ENCODE peak calls at places on chromosome 22, in eight cellular contexts. M is mucosa of descending colon; E is naive thymus-derived CD4-positive, alpha-beta T cell; A is esophagus squamous epithelium; P is lung; J is aorta; N is A549; V is MM.1S. U is an unnamed sample.

GRCh38 chr22:17703811-17704210 is 65.3 kb downstream of the BCL2L13 start:
- DNase-seq in M (no peak), E (no peak), A (no peak), P (no peak), J (no peak), N (no peak), V (no peak), U (no peak)

GRCh38 chr22:27220349-27220748 is 563.0 kb downstream of the MIAT start:
- DNase-seq in M (no peak), E (no peak), A (no peak), P (no peak), J (no peak), N (no peak), V (no peak), U (no peak)

GRCh38 chr22:33325232-33326004 is 267.2 kb upstream of the SYN3 start:
- DNase-seq in M (no peak), E (no peak), A (no peak), P (no peak), J (no peak), N (no peak), V (no peak), U (no peak)

GRCh38 chr22:32590556-32590955 is 115.9 kb downstream of the FBXO7 start:
- DNase-seq in M (no peak), E (no peak), A (no peak), P (no peak), J (no peak), N (no peak), V (no peak), U (no peak)

GRCh38 chr22:28856095-28856455 is 27.3 kb upstream of the ZNRF3 start:
- DNase-seq in M (no peak), E (no peak), A (no peak), P (no peak), J (no peak), N (no peak), V (no peak), U (no peak)

GRCh38 chr22:32842486-32842885 is 41.0 kb downstream of the TIMP3 start:
- DNase-seq in M (no peak), E (no peak), A (no peak), P (no peak), J (no peak), N (no peak), V (no peak), U (no peak)

GRCh38 chr22:31933816-31934482 is 10.4 kb upstream of the YWHAH start:
- DNase-seq in M (no peak), E (no peak), A (no peak), P (no peak), J (no peak), N (no peak), V (no peak), U (no peak)

GRCh38 chr22:45460288-45461109 is 42.2 kb upstream of the FBLN1 start:
- DNase-seq in M (peak; percentile 33), E (no peak), A (no peak), P (no peak), J (peak; percentile 70), N (no peak), V (no peak), U (no peak)

GRCh38 chr22:36585841-36586240 is 56.9 kb upstream of the EIF3D start:
- DNase-seq in M (no peak), E (no peak), A (no peak), P (no peak), J (no peak), N (no peak), V (no peak), U (no peak)

GRCh38 chr22:45208993-45209838 is 31.5 kb downstream of the KIAA0930 start:
- DNase-seq in M (no peak), E (peak; percentile 33), A (no peak), P (no peak), J (peak; percentile 55), N (peak; percentile 26), V (no peak), U (peak; percentile 16)

GRCh38 chr22:20391222-20391621 is 2.7 kb upstream of the ZNF74 start:
- DNase-seq in M (no peak), E (no peak), A (no peak), P (no peak), J (no peak), N (no peak), V (no peak), U (no peak)

GRCh38 chr22:20216863-20217499 is 51.1 kb downstream of the RTN4R start:
- DNase-seq in M (no peak), E (no peak), A (no peak), P (no peak), J (no peak), N (no peak), V (no peak), U (no peak)

GRCh38 chr22:23608583-23608982 is 23.5 kb downstream of the DRICH1 start:
- DNase-seq in M (no peak), E (no peak), A (no peak), P (no peak), J (no peak), N (no peak), V (no peak), U (no peak)

GRCh38 chr22:48507595-48508350 is 1319.9 kb downstream of the BRD1 start:
- DNase-seq in M (no peak), E (no peak), A (no peak), P (no peak), J (no peak), N (no peak), V (no peak), U (no peak)
- H3K9me3 ChIP-seq in M (no peaks in the 10 kb centered on the region), E (no peaks in the 10 kb centered on the region), A (no peaks in the 10 kb centered on the region), P (no peaks in the 10 kb centered on the region), J (no peaks in the 10 kb centered on the region), N (no peaks in the 10 kb centered on the region), V (no peaks in the 10 kb centered on the region), U (no peaks in the 10 kb centered on the region)

DNA sequence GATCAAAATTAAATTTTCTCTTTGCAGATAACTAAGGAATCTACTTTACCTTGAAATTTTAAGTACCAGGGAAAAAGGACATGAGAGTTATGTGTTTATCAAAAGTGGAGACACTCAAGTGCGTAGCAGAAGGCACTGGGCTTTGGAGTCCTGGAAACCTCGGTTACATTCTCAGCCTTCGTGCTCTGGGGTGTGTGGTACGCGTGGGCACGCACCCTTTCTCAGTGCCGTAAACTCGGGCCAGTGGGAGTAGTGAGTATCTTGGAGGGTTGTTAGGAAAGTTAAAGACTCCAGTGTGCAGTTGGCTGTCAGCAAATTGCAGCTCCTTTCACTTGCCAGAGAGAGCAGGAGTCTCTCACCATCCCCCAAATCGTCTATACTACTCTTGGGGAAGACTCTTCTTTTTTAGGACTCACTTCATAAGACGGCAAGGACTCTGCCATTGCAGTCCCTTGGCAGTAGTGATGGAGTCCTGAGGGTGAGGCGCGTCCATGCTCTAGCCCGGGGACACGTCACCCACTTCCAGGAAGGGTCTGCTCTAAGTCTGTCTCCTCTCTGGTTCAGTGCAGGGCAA is 171.8 kb downstream of the TBC1D22A start:
- DNase-seq in M (no peak), E (no peak), A (no peak), P (no peak), J (no peak), N (no peak), V (no peak), U (no peak)
- H3K9me3 ChIP-seq in M (no peaks in the 10 kb centered on the region), E (no peaks in the 10 kb centered on the region), A (no peaks in the 10 kb centered on the region), P (no peaks in the 10 kb centered on the region), J (no peaks in the 10 kb centered on the region), N (no peaks in the 10 kb centered on the region), V (no peaks in the 10 kb centered on the region), U (no peaks in the 10 kb centered on the region)

GRCh38 chr22:49371325-49372110 is 456.2 kb downstream of the BRD1 start:
- DNase-seq in M (peak; percentile 8), E (no peak), A (no peak), P (peak; percentile 25), J (no peak), N (no peak), V (no peak), U (no peak)

GRCh38 chr22:49373289-49373666 is 454.4 kb downstream of the BRD1 start:
- DNase-seq in M (no peak), E (no peak), A (no peak), P (peak; percentile 27), J (no peak), N (no peak), V (no peak), U (no peak)

GRCh38 chr22:49372111-49372529 is 455.6 kb downstream of the BRD1 start:
- DNase-seq in M (peak; percentile 2), E (no peak), A (no peak), P (no peak), J (no peak), N (no peak), V (no peak), U (no peak)

GRCh38 chr22:49373801-49374226 is 453.9 kb downstream of the BRD1 start:
- DNase-seq in M (no peak), E (no peak), A (no peak), P (peak; percentile 21), J (no peak), N (no peak), V (no peak), U (no peak)

GRCh38 chr22:49372530-49373288 is 455.0 kb downstream of the BRD1 start:
- DNase-seq in M (peak; percentile 15), E (no peak), A (no peak), P (peak; percentile 21), J (no peak), N (peak; percentile 44), V (no peak), U (no peak)
- H3K9me3 ChIP-seq in M (no peaks in the 10 kb centered on the region), E (no peaks in the 10 kb centered on the region), A (no peaks in the 10 kb centered on the region), P (no peaks in the 10 kb centered on the region), J (no peaks in the 10 kb centered on the region), N (no peaks in the 10 kb centered on the region), V (no peaks in the 10 kb centered on the region), U (no peaks in the 10 kb centered on the region)

GRCh38 chr22:47407626-47408025 is 645.2 kb downstream of the TBC1D22A start:
- DNase-seq in M (no peak), E (no peak), A (no peak), P (no peak), J (no peak), N (no peak), V (no peak), U (no peak)

GRCh38 chr22:47406896-47407295 is 644.4 kb downstream of the TBC1D22A start:
- DNase-seq in M (no peak), E (no peak), A (no peak), P (no peak), J (no peak), N (no peak), V (no peak), U (no peak)

GRCh38 chr22:47411006-47411405 is 648.6 kb downstream of the TBC1D22A start:
- DNase-seq in M (no peak), E (no peak), A (no peak), P (no peak), J (no peak), N (no peak), V (no peak), U (no peak)

GRCh38 chr22:47408409-47408808 is 646.0 kb downstream of the TBC1D22A start:
- DNase-seq in M (no peak), E (no peak), A (no peak), P (no peak), J (no peak), N (peak; percentile 29), V (no peak), U (no peak)

DNA sequence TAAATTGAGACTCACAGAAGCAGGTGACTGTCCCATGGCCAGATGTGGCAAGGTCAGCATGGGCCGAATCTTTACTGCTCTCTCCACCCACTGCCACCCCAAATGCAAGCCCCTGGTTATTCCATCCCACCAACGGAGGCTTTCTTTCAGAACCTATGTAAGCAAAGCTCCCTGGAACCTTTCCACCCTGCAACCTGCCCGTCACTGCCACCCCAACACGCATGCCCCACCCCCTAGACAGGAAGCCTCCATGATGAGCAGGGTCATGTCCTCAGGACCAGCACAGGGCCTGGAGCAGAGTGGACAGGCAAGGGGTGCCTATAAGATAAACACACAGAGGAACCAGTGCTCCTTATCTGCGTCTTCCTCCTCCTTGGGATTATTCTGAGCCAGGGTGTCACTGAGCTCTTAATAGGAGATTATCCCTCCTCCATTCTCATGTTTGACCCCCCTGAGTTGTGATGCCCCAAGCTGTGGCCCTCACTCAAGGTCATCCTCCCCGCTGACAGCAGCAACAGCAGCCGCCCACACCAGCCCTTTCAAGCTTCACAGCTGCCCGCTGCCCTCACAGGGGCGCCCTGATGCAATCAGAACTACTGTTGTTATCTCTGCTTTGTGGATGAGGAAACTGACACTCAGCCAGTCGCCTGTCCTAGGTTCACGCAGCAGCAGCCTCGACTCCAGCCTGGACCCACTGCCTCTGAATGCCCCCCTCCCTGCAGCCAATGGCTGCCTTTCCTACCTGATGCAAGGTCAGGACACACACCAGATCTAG is 647.2 kb downstream of the TBC1D22A start:
- DNase-seq in M (no peak), E (no peak), A (no peak), P (no peak), J (no peak), N (no peak), V (no peak), U (no peak)
- H3K9me3 ChIP-seq in M (no peaks in the 10 kb centered on the region), E (no peaks in the 10 kb centered on the region), A (no peaks in the 10 kb centered on the region), P (no peaks in the 10 kb centered on the region), J (peaks cover 2% of the 10 kb centered on the region), N (no peaks in the 10 kb centered on the region), V (no peaks in the 10 kb centered on the region), U (no peaks in the 10 kb centered on the region)